ENCODE peak calls at places on chromosomes 13 and 19, in four cellular contexts. H is breast epithelium, M is endothelial cell of umbilical vein, D is transverse colon. O is an unnamed sample.

GRCh38 chr13:110291286-110291685 is 15.7 kb downstream of the COL4A1 start:
- DNase-seq in H (no peak), M (no peak), D (no peak), O (no peak)

GRCh38 chr13:109665781-109666249 is 120.6 kb downstream of the IRS2 start:
- DNase-seq in H (no peak), M (no peak), D (no peak), O (no peak)

GRCh38 chr19:19217110-19217509 is 5.4 kb downstream of the NCAN start:
- DNase-seq in H (no peak), M (no peak), D (no peak), O (no peak)

GRCh38 chr13:107348471-107348870 is 780.5 kb upstream of the ARGLU1 start:
- DNase-seq in H (no peak), M (no peak), D (no peak), O (no peak)

GRCh38 chr13:29892149-29892548 is 41.7 kb upstream of the UBL3 start:
- DNase-seq in H (no peak), M (no peak), D (no peak), O (no peak)

GRCh38 chr13:65292488-65292901 is 1937.6 kb downstream of the PCDH9 start:
- DNase-seq in H (no peak), M (peak; percentile 32), D (no peak), O (no peak)

GRCh38 chr19:1311543-1312091 is 25.9 kb downstream of the EFNA2 start:
- DNase-seq in H (no peak), M (no peak), D (no peak), O (no peak)

GRCh38 chr13:114148521-114148855 is 16.1 kb upstream of the RASA3 start:
- DNase-seq in H (no peak), M (no peak), D (peak; percentile 64), O (no peak)

GRCh38 chr19:5172859-5173577 is 167.6 kb downstream of the PTPRS start:
- DNase-seq in H (no peak), M (peak; percentile 76), D (no peak), O (no peak)

GRCh38 chr13:110393761-110394160 is 86.7 kb downstream of the COL4A2 start:
- DNase-seq in H (no peak), M (no peak), D (no peak), O (no peak)

GRCh38 chr19:53521373-53522202 is 16.4 kb upstream of the ZNF331 start:
- DNase-seq in H (no peak), M (no peak), D (no peak), O (no peak)

GRCh38 chr13:46213242-46213641 is 1.5 kb downstream of the LRRC63 start:
- DNase-seq in H (no peak), M (no peak), D (no peak), O (no peak)

GRCh38 chr13:77185721-77186120 is 141.2 kb downstream of the MYCBP2 start:
- DNase-seq in H (no peak), M (no peak), D (no peak), O (no peak)

GRCh38 chr19:52453324-52454094 is at the start of gene ZNF578:
- DNase-seq in H (peak; percentile 69), M (peak; percentile 48), D (peak; percentile 46), O (peak; percentile 88)

GRCh38 chr19:5057860-5058259 is 88.9 kb downstream of the KDM4B start:
- DNase-seq in H (no peak), M (no peak), D (no peak), O (no peak)

GRCh38 chr13:78732445-78733017 is 73.6 kb upstream of the OBI1 start:
- DNase-seq in H (no peak), M (no peak), D (no peak), O (no peak)

DNA sequence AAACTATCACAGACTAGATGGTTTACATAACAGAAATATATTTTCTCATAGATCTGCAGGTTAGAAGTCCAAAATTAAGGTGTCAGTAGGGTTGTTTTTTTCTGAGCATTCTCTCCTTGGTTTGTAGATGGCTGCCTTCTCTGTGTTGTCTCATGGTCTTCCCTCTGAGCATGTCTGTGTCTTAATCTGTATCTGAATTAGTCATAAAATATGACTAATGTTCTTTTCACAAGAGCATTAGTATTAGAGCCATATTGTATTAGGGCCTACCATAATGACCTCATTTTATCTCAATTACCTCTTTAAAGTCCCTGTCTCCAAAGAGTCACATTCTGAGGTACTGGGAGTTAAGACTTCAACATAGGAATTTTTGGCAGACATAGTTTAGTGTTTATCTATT is 77.2 kb upstream of the OBI1 start:
- DNase-seq in H (no peak), M (no peak), D (no peak), O (no peak)
- TF ChIP-seq POLR2AphosphoS5 in H (no peak), M (no peak), D (no peak), O (no peak)

GRCh38 chr13:112374271-112374670 is 1.9 kb upstream of the SPACA7 start:
- DNase-seq in H (no peak), M (no peak), D (no peak), O (no peak)

GRCh38 chr13:112376050-112376681 is at the start of gene SPACA7:
- DNase-seq in H (no peak), M (no peak), D (no peak), O (no peak)

GRCh38 chr13:112366907-112367646 is 9.1 kb upstream of the SPACA7 start:
- DNase-seq in H (no peak), M (no peak), D (no peak), O (no peak)

GRCh38 chr13:112368883-112369282 is 7.3 kb upstream of the SPACA7 start:
- DNase-seq in H (no peak), M (no peak), D (no peak), O (no peak)

DNA sequence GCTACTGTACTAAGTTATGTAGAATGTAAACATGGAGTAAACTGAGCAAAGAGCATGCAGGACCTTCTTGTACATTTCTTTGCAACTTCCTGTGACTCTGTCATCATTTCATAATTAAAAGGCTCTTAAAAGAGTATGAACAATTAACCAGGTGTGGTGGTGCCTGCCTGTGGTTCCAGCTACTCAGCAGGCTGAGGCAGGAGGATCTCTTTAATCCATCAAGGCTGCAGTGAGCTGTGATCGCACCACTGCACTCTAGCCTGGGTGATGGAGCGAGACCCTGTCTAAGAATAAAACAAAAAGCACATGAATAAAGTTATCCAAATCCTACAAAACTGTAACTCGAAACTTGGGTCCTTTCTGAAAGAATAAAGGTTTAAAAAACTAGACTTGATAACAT is 5.8 kb upstream of the SPACA7 start:
- DNase-seq in H (no peak), M (no peak), D (no peak), O (no peak)
- TF ChIP-seq POLR2A in H (no peak), M (no peak), D (no peak), O (no peak)

DNA sequence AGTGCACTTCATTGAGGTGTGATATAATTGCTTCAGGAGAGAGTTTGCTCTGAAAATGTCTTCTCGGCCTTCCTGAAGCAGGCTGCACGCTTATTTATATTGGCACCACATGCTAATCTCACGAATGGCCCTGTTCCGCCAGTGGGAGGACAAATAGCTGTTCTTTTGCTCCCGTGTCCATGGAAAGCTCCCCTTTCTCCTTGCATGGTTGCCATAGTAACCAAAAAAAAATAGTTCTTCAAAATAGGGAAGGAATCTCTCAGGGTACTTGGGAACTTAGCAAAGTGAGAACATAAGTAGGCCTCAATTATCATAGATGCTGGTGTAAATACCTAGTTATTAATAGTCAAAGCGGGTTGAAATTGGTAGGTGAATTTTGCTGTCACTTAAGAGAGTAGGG is 221.9 kb downstream of the ZIC5 start:
- DNase-seq in H (no peak), M (no peak), D (no peak), O (no peak)
- H3K4me1 ChIP-seq in H (no peaks in the 10 kb centered on the region), M (no peaks in the 10 kb centered on the region), D (peaks cover 12% of the 10 kb centered on the region), O (no peaks in the 10 kb centered on the region)

GRCh38 chr13:32548837-32549236 is 10.2 kb upstream of the N4BP2L2 start:
- DNase-seq in H (no peak), M (peak; percentile 14), D (no peak), O (no peak)

GRCh38 chr13:32555613-32556012 is 17.0 kb upstream of the N4BP2L2 start:
- DNase-seq in H (no peak), M (no peak), D (no peak), O (no peak)

GRCh38 chr13:32553720-32554119 is 15.1 kb upstream of the N4BP2L2 start:
- DNase-seq in H (no peak), M (no peak), D (no peak), O (no peak)

GRCh38 chr13:32545083-32545482 is 6.5 kb upstream of the N4BP2L2 start:
- DNase-seq in H (no peak), M (no peak), D (no peak), O (no peak)

DNA sequence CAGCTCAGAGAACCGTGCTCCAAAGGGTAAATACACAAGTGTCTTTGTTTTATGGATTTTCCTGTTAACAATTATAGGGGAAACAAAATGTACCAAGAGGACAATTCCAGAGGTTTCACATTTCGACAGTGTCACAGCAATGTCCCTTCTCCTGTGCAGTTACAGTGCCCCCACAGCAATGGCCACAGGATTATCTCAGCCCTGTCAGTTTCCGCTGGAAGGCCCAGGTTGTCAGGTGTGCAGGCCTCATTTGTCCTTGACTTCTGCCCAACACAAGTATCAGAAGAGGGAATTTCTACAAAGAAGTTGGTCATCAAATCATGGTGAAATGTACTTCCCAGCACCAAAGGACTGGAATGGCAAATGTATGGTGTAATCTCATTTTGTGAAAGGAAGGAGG is 11.2 kb upstream of the N4BP2L2 start:
- DNase-seq in H (no peak), M (no peak), D (no peak), O (no peak)
- TF ChIP-seq POLR2AphosphoS5 in H (no peak), M (no peak), D (no peak), O (no peak)

DNA sequence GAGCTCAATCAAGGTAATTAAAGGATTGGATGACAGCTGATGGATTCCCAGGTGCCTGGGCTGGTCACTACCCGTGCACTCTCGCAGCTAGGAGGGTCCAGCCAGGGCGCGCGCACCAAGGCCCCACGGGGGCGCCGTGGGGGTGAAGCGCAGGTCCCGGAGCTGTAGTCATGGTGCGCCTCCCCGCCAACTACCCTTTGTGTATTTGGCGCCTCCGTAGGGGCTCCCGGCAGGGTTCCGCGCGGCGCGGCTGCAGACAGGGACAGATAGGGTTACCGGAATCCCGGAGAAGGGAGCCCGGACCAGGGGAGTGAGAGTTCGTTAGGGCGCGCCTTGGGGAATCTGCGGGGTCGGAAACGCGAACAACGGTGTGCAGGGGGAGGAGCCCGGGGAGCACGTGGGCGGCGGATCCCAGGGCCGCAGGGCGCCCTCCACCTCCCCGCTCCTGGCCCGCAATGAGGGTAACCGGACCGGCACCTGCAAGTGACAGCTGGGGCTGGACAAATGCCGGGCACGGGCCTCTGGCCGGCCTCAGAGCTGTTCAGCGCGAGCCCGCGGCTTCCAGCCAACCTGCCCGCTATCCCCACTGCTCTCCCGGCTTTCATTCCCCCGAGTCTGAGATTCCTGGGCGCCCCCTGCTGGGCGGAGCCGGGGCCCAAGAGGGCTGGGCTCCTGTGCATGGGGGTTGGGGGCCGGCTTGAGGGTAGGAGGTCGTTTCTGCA is 3.4 kb upstream of the PRAM1 start:
- DNase-seq in H (peak; percentile 81), M (peak; percentile 68), D (peak; percentile 82), O (peak; percentile 94)
- TF ChIP-seq POLR2A in H (no peak), M (no peak), D (no peak), O (no peak)

DNA sequence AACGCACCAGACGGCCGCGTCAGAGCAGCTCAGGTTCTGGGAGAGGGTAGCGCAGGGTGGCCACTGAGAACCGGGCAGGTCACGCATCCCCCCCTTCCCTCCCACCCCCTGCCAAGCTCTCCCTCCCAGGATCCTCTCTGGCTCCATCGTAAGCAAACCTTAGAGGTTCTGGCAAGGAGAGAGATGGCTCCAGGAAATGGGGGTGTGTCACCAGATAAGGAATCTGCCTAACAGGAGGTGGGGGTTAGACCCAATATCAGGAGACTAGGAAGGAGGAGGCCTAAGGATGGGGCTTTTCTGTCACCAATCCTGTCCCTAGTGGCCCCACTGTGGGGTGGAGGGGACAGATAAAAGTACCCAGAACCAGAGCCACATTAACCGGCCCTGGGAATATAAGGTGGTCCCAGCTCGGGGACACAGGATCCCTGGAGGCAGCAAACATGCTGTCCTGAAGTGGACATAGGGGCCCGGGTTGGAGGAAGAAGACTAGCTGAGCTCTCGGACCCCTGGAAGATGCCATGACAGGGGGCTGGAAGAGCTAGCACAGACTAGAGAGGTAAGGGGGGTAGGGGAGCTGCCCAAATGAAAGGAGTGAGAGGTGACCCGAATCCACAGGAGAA is 1.9 kb downstream of the PPP1R12C start:
- DNase-seq in H (no peak), M (peak; percentile 21), D (no peak), O (no peak)
- H3K4me1 ChIP-seq in H (peaks cover 18% of the 10 kb centered on the region), M (peaks cover 20% of the 10 kb centered on the region), D (peaks cover 50% of the 10 kb centered on the region), O (peaks cover 44% of the 10 kb centered on the region)

GRCh38 chr19:38251564-38252051 is 4.6 kb downstream of the PPP1R14A start:
- DNase-seq in H (no peak), M (peak; percentile 28), D (no peak), O (no peak)
- TF ChIP-seq POLR2AphosphoS5 in H (peak; percentile 76), M (no peak), D (no peak), O (peak; percentile 47)